ENCODE peak calls at places on chromosomes 6 and 20, in six cellular contexts. J, K, E, R, Z and F are unnamed samples.

GRCh38 chr20:47095690-47096089 is 201.0 kb downstream of the EYA2 start:
- DNase-seq in J (no peak), K (no peak), E (no peak), R (no peak), Z (no peak), F (no peak)

GRCh38 chr6:30690403-30691207 is at the start of gene NRM:
- DNase-seq in J (peak; percentile 80), K (peak; percentile 77), E (peak; percentile 91), R (peak; percentile 92), Z (peak; percentile 90), F (peak; percentile 86)

GRCh38 chr6:85004283-85005010 is 240.0 kb upstream of the TBX18 start:
- DNase-seq in J (peak; percentile 40), K (no peak), E (no peak), R (no peak), Z (no peak), F (no peak)

GRCh38 chr6:109303149-109303548 is 79.1 kb downstream of the CD164 start:
- DNase-seq in J (no peak), K (no peak), E (no peak), R (no peak), Z (no peak), F (no peak)

GRCh38 chr6:71383891-71384489 is 95.4 kb downstream of the OGFRL1 start:
- DNase-seq in J (peak; percentile 81), K (no peak), E (no peak), R (no peak), Z (no peak), F (peak; percentile 57)

GRCh38 chr20:17823382-17824144 is 123.8 kb downstream of the BANF2 start:
- DNase-seq in J (no peak), K (no peak), E (no peak), R (no peak), Z (no peak), F (no peak)

GRCh38 chr6:67433124-67433523 is 1202.0 kb upstream of the ADGRB3 start:
- DNase-seq in J (peak; percentile 50), K (no peak), E (no peak), R (no peak), Z (no peak), F (no peak)

GRCh38 chr6:28683945-28684538 is 158.4 kb downstream of the GPX5 start:
- DNase-seq in J (peak; percentile 58), K (no peak), E (no peak), R (no peak), Z (peak; percentile 46), F (peak; percentile 50)

GRCh38 chr6:46269447-46270229 is 98.9 kb upstream of the ENPP5 start:
- DNase-seq in J (peak; percentile 2), K (no peak), E (peak; percentile 53), R (peak; percentile 58), Z (no peak), F (no peak)

GRCh38 chr20:325043-325888 is at the start of gene SOX12:
- DNase-seq in J (peak; percentile 90), K (peak; percentile 97), E (peak; percentile 98), R (peak; percentile 98), Z (peak; percentile 83), F (peak; percentile 72)

DNA sequence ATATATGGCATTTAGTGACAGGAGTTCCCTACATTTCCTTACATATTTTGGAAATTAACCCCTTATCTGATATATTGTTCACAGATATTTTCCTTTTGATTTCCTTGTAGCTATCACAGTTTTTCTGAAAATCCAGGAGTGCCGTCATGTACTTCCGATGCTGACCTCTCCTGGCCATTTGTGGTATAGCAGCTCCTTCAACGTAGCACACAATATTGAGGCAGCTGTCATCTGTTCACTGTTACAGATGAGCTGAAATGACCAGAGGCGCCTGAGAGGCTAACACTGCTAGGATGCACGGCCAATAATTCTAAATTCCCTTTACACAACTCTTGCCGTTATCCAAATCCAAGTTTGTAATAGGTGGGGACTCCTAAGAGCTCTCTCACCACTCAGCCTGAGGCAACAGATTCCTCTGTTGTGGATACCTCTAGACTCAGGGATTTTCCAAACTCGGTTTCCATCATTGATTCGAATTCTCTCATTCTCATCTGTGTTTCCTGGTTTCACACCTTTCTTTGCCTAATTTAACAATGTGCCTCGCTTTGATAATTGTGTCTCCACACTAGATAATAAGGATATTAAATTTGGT is 53.0 kb downstream of the MMUT start:
- DNase-seq in J (peak; percentile 77), K (peak; percentile 73), E (peak; percentile 26), R (no peak), Z (peak; percentile 57), F (peak; percentile 69)
- H3K4me3 ChIP-seq in J (no peak overlapping the region), K (no peak overlapping the region), E (no peak overlapping the region), R (no peak overlapping the region), Z (no peak overlapping the region), F (no peak overlapping the region)

GRCh38 chr20:25061103-25061799 is 3.3 kb upstream of the ACSS1 start:
- DNase-seq in J (no peak), K (no peak), E (no peak), R (no peak), Z (no peak), F (no peak)
- H3K27me3 ChIP-seq in J (peaks cover 44% of the 10 kb centered on the region), K (no peaks in the 10 kb centered on the region), E (no peaks in the 10 kb centered on the region), R (no peaks in the 10 kb centered on the region), Z (peaks cover 16% of the 10 kb centered on the region), F (peaks cover 11% of the 10 kb centered on the region)

GRCh38 chr20:8829232-8829631 is 239.7 kb upstream of the PLCB4 start:
- DNase-seq in J (no peak), K (no peak), E (no peak), R (no peak), Z (no peak), F (no peak)
- TF ChIP-seq CTCF in J (peak; percentile 38), K (no peak), E (no peak), R (peak; percentile 8), Z (no peak), F (no peak)

GRCh38 chr6:77368660-77369313 is 94.5 kb downstream of the HTR1B start:
- DNase-seq in J (peak; percentile 27), K (no peak), E (peak; percentile 23), R (peak; percentile 41), Z (no peak), F (peak; percentile 49)
- H3K4me3 ChIP-seq in J (peak overlapping the region; percentile 69), K (peak overlapping the region; percentile 42), E (peak overlapping the region; percentile 27), R (peak overlapping the region; percentile 36), Z (no peak overlapping the region), F (peak overlapping the region; percentile 55)

DNA sequence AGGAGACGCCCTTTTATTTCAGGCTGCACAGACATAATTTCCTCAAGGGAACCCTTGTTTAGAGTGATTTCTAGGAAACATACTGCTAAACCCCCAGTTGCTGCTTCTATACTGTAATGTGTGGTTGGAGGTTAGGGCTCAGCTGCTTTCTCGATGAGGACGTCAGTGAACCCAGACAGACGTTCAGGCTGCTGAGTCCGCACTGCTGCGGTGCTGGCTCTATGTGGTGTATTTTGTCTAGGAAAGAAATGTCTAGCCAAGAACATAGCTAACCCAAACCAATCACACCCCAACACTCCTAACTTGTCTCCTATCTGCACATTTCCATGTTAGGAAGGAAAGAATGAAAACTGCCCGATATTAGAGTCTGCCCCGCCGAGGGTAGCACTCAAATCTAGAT is 65.9 kb upstream of the THBS2 start:
- DNase-seq in J (peak; percentile 12), K (no peak), E (peak; percentile 52), R (no peak), Z (no peak), F (no peak)
- H3K27me3 ChIP-seq in J (no peaks in the 10 kb centered on the region), K (no peaks in the 10 kb centered on the region), E (no peaks in the 10 kb centered on the region), R (no peaks in the 10 kb centered on the region), Z (no peaks in the 10 kb centered on the region), F (no peaks in the 10 kb centered on the region)

GRCh38 chr6:83609248-83609647 is 96.9 kb downstream of the PRSS35 start:
- DNase-seq in J (no peak), K (no peak), E (no peak), R (no peak), Z (no peak), F (no peak)

GRCh38 chr6:83600531-83600930 is 88.2 kb downstream of the PRSS35 start:
- DNase-seq in J (no peak), K (no peak), E (no peak), R (no peak), Z (no peak), F (no peak)

GRCh38 chr6:83603560-83603959 is 91.2 kb downstream of the PRSS35 start:
- DNase-seq in J (no peak), K (no peak), E (no peak), R (no peak), Z (no peak), F (no peak)

GRCh38 chr6:83601119-83601518 is 88.8 kb downstream of the PRSS35 start:
- DNase-seq in J (no peak), K (no peak), E (no peak), R (no peak), Z (no peak), F (no peak)

DNA sequence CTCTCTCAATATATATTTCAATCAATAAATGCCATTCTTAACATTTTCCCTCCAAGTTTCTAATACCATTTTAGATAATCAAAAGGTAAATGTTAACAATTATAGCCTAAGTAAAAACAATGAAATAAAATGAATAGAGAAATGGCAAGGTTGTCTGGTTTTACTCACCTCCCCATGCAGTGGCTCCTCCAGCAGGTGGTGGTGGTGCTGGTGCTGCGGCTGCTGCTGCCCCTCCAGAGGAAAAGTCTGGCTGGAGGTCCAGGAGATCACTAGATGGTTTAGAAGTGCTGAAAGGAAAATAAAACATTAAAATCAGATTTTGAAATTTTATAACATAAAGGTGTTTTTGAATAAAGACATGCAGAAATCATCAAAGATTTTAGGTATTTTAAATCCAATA is 93.2 kb downstream of the PRSS35 start:
- DNase-seq in J (no peak), K (no peak), E (no peak), R (no peak), Z (no peak), F (no peak)
- TF ChIP-seq CTCF in J (no peak), K (no peak), E (no peak), R (no peak), Z (no peak), F (no peak)

DNA sequence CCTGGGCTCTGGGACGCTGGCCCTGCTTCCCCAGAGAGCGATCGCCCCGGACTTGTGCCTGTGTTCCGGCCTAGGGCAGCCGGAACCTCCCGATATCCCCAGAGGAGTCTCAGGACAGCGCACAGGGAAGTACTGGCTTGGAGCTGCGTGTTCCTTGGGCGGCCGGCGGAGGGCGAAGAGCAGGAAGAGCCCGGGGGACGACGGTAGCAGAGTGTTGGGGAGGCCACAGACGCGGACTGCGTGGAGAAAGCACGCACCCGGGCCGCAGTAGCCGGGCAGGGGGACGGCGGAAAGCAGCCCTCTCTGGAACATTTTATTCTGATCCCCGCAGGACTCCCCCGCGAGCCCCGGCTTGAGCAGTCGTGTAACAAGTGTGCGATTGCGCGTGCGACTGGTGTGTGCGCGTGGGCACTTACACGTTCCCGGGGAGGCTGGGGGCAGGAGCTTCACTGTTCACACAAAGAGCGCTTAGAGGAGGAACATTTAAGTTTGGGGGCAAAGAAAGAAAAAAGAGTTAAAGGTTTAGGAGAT is 36.1 kb downstream of the NCR2 start:
- DNase-seq in J (peak; percentile 40), K (no peak), E (peak; percentile 32), R (peak; percentile 55), Z (no peak), F (no peak)
- H3K4me3 ChIP-seq in J (no peak overlapping the region), K (peak overlapping the region; percentile 39), E (peak overlapping the region; percentile 21), R (peak overlapping the region; percentile 17), Z (no peak overlapping the region), F (no peak overlapping the region)

GRCh38 chr6:133242761-133243590 is 1.8 kb downstream of the EYA4 start:
- DNase-seq in J (peak; percentile 64), K (no peak), E (no peak), R (peak; percentile 13), Z (no peak), F (peak; percentile 44)

GRCh38 chr6:133243723-133244122 is 2.6 kb downstream of the EYA4 start:
- DNase-seq in J (peak; percentile 30), K (no peak), E (no peak), R (no peak), Z (no peak), F (no peak)

GRCh38 chr6:133241088-133241900 is at the start of gene EYA4:
- DNase-seq in J (peak; percentile 81), K (no peak), E (peak; percentile 30), R (peak; percentile 50), Z (peak; percentile 19), F (peak; percentile 26)

GRCh38 chr6:133241901-133242760 is 974 bp downstream of the EYA4 start:
- DNase-seq in J (peak; percentile 69), K (no peak), E (peak; percentile 15), R (peak; percentile 28), Z (peak; percentile 35), F (peak; percentile 42)

GRCh38 chr6:133240511-133241087 is 558 bp upstream of the EYA4 start:
- DNase-seq in J (peak; percentile 83), K (no peak), E (peak; percentile 12), R (peak; percentile 34), Z (no peak), F (peak; percentile 53)
- H3K27me3 ChIP-seq in J (no peaks in the 10 kb centered on the region), K (peaks cover 44% of the 10 kb centered on the region), E (no peaks in the 10 kb centered on the region), R (peaks cover 13% of the 10 kb centered on the region), Z (peaks cover 27% of the 10 kb centered on the region), F (no peaks in the 10 kb centered on the region)